ENCODE peak calls at places on chromosomes 7 and 10, in five cellular contexts. One of them, this sample, is unnamed.

GRCh38 chr7:128459394-128459878 is 3.8 kb downstream of the HILPDA start:
- DNase-seq in PC-9: peak; percentile 24
- DNase-seq in mammary epithelial cell: peak; percentile 52
- DNase-seq in IMR-90: peak; percentile 75
- DNase-seq in neuronal stem cell: peak; percentile 59
- DNase-seq in this sample: peak; percentile 78

GRCh38 chr7:83947260-83947659 is 247.3 kb downstream of the SEMA3A start:
- DNase-seq in IMR-90: no peak
- DNase-seq in mammary epithelial cell: peak; percentile 10
- DNase-seq in neuronal stem cell: no peak
- DNase-seq in PC-9: no peak
- DNase-seq in this sample: no peak

GRCh38 chr7:44622342-44623151 is 16.1 kb downstream of the OGDH start:
- DNase-seq in PC-9: no peak
- DNase-seq in neuronal stem cell: no peak
- DNase-seq in IMR-90: peak; percentile 59
- DNase-seq in mammary epithelial cell: no peak
- DNase-seq in this sample: no peak

GRCh38 chr7:130988443-130988842 is 254.4 kb upstream of the KLF14 start:
- DNase-seq in IMR-90: peak; percentile 57
- DNase-seq in neuronal stem cell: peak; percentile 14
- DNase-seq in PC-9: no peak
- DNase-seq in mammary epithelial cell: no peak
- DNase-seq in this sample: no peak

GRCh38 chr7:25732771-25733217 is 419.2 kb upstream of the NFE2L3 start:
- DNase-seq in PC-9: no peak
- DNase-seq in neuronal stem cell: no peak
- DNase-seq in IMR-90: no peak
- DNase-seq in mammary epithelial cell: no peak
- DNase-seq in this sample: no peak

GRCh38 chr10:945778-946177 is 14.3 kb upstream of the LARP4B start:
- DNase-seq in PC-9: no peak
- DNase-seq in mammary epithelial cell: no peak
- DNase-seq in IMR-90: no peak
- DNase-seq in neuronal stem cell: no peak
- DNase-seq in this sample: peak; percentile 23

GRCh38 chr10:93565421-93565820 is 1.0 kb upstream of the FFAR4 start:
- DNase-seq in PC-9: no peak
- DNase-seq in neuronal stem cell: no peak
- DNase-seq in mammary epithelial cell: no peak
- DNase-seq in IMR-90: no peak
- DNase-seq in this sample: no peak

GRCh38 chr10:101986277-101986971 is 69.5 kb downstream of the ARMH3 start:
- DNase-seq in IMR-90: no peak
- DNase-seq in PC-9: peak; percentile 22
- DNase-seq in neuronal stem cell: no peak
- DNase-seq in mammary epithelial cell: no peak
- DNase-seq in this sample: no peak

GRCh38 chr7:101402081-101402779 is 39.6 kb downstream of the COL26A1 start:
- DNase-seq in PC-9: peak; percentile 81
- DNase-seq in mammary epithelial cell: peak; percentile 50
- DNase-seq in IMR-90: peak; percentile 17
- DNase-seq in neuronal stem cell: peak; percentile 86
- DNase-seq in this sample: peak; percentile 74

GRCh38 chr10:86180861-86181260 is 185.7 kb downstream of the GRID1 start:
- DNase-seq in neuronal stem cell: no peak
- DNase-seq in IMR-90: no peak
- DNase-seq in PC-9: no peak
- DNase-seq in mammary epithelial cell: no peak
- DNase-seq in this sample: no peak

GRCh38 chr10:15439381-15439837 is 68.3 kb upstream of the FAM171A1 start:
- DNase-seq in neuronal stem cell: no peak
- DNase-seq in IMR-90: peak; percentile 11
- DNase-seq in mammary epithelial cell: peak; percentile 3
- DNase-seq in PC-9: no peak
- DNase-seq in this sample: peak; percentile 77

GRCh38 chr7:155299539-155300202 is 2.0 kb downstream of the INSIG1 start:
- DNase-seq in IMR-90: no peak
- DNase-seq in mammary epithelial cell: peak; percentile 42
- DNase-seq in PC-9: no peak
- DNase-seq in neuronal stem cell: no peak
- DNase-seq in this sample: peak; percentile 25

GRCh38 chr10:35442592-35442991 is 106.3 kb downstream of the CCNY start:
- DNase-seq in IMR-90: no peak
- DNase-seq in mammary epithelial cell: no peak
- DNase-seq in PC-9: no peak
- DNase-seq in neuronal stem cell: no peak
- DNase-seq in this sample: no peak

GRCh38 chr10:110870823-110871235 is 899 bp upstream of the PDCD4 start:
- DNase-seq in mammary epithelial cell: no peak
- DNase-seq in neuronal stem cell: no peak
- DNase-seq in IMR-90: no peak
- DNase-seq in PC-9: no peak
- DNase-seq in this sample: no peak
- H3K4me1 ChIP-seq in mammary epithelial cell: peaks cover 10% of the 10 kb centered on the region
- H3K4me1 ChIP-seq in neuronal stem cell: peaks cover 19% of the 10 kb centered on the region
- H3K4me1 ChIP-seq in IMR-90: peaks cover 4% of the 10 kb centered on the region
- H3K4me1 ChIP-seq in PC-9: peaks cover 19% of the 10 kb centered on the region
- H3K4me1 ChIP-seq in this sample: peaks cover 27% of the 10 kb centered on the region

DNA sequence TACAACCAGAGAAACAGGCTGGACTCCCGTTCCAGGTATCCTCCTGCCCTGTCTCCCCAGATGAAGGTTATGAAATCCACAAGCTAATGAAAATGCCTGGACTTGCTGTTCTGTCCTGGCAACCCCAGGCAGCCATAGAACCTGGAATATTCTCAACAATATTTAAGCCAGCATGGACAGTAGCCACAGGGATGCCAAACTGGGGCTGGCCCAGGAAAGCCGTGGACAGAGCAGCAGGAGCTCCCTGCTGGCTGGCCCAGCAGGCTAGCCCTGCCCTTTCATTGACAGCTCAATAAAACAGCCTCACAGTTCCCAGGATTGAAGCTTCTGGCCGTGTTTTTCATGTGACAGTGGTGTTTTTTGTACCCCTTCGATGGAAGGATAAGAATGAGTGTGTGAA is 230.6 kb downstream of the BMPER start:
- DNase-seq in neuronal stem cell: no peak
- DNase-seq in PC-9: no peak
- DNase-seq in IMR-90: no peak
- DNase-seq in mammary epithelial cell: no peak
- DNase-seq in this sample: peak; percentile 58
- H2AFZ ChIP-seq in neuronal stem cell: no peak overlapping the region
- H2AFZ ChIP-seq in PC-9: no peak overlapping the region
- H2AFZ ChIP-seq in IMR-90: no peak overlapping the region
- H2AFZ ChIP-seq in mammary epithelial cell: peak overlapping the region; percentile 67
- H2AFZ ChIP-seq in this sample: no peak overlapping the region

GRCh38 chr10:122186822-122187810 is 84.0 kb upstream of the BTBD16 start:
- DNase-seq in neuronal stem cell: no peak
- DNase-seq in mammary epithelial cell: no peak
- DNase-seq in IMR-90: peak; percentile 34
- DNase-seq in PC-9: no peak
- DNase-seq in this sample: peak; percentile 19
- H3K4me1 ChIP-seq in neuronal stem cell: peaks cover 26% of the 10 kb centered on the region
- H3K4me1 ChIP-seq in mammary epithelial cell: peaks cover 7% of the 10 kb centered on the region
- H3K4me1 ChIP-seq in IMR-90: peaks cover 6% of the 10 kb centered on the region
- H3K4me1 ChIP-seq in PC-9: peaks cover 21% of the 10 kb centered on the region
- H3K4me1 ChIP-seq in this sample: peaks cover 18% of the 10 kb centered on the region

DNA sequence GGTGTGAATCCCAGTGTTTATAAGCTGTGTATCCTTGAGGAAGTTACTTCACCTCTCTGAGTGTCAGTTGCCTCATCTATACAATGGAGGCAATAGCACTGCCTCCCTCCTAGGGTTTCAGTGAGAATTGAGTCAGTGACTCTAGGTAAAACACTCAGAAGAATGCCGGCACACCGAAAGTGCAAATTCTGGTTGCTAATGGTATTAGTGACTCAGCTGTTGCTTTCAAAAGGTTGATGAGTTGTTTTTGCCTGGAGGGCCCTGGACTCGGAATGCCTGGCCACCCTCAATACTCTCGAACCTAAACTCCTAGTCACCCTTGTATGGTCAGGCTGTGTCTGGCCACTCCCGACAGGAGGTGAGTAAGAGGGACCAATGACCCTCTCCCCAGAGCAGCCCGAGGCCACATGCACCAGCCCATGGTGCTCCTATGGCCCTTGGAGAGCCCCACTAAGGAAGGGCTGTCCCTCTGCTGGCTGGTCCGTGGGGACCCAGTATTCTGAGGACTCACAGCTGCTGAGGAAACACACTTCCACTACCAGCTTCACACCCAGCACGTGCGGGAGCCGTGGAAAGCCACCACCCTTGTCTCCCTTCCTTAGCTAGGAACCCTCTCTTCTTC is 60.2 kb downstream of the CALML3 start:
- DNase-seq in PC-9: peak; percentile 91
- DNase-seq in IMR-90: peak; percentile 86
- DNase-seq in mammary epithelial cell: peak; percentile 100
- DNase-seq in neuronal stem cell: no peak
- DNase-seq in this sample: no peak
- H2AFZ ChIP-seq in PC-9: no peak overlapping the region
- H2AFZ ChIP-seq in IMR-90: peak overlapping the region; percentile 44
- H2AFZ ChIP-seq in mammary epithelial cell: no peak overlapping the region
- H2AFZ ChIP-seq in neuronal stem cell: peak overlapping the region; percentile 15
- H2AFZ ChIP-seq in this sample: peak overlapping the region; percentile 63

GRCh38 chr10:124725791-124726190 is 18.4 kb downstream of the FAM53B start:
- DNase-seq in IMR-90: no peak
- DNase-seq in mammary epithelial cell: no peak
- DNase-seq in PC-9: no peak
- DNase-seq in neuronal stem cell: no peak
- DNase-seq in this sample: no peak
- H3K4me1 ChIP-seq in IMR-90: peaks cover 5% of the 10 kb centered on the region
- H3K4me1 ChIP-seq in mammary epithelial cell: peaks cover 29% of the 10 kb centered on the region
- H3K4me1 ChIP-seq in PC-9: no peaks in the 10 kb centered on the region
- H3K4me1 ChIP-seq in neuronal stem cell: peaks cover 9% of the 10 kb centered on the region
- H3K4me1 ChIP-seq in this sample: peaks cover 11% of the 10 kb centered on the region

DNA sequence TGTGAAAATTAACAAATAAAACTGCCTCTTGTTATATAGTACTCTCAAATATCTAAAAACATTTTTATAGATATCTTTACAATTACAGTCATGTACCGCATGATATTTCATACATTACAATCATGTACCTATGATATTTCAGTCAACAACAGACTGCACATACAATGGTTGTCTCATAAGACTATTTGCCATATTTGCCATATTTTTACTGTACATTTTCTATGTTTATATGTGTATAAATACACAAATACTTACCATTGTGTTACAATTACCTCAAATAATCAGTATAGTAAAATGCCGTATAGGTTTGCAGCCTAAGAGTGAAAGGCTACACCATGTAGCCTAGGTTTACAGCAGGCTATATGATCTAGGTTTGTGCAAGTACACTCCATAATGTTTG is 336.0 kb upstream of the PCDH15 start:
- DNase-seq in IMR-90: no peak
- DNase-seq in mammary epithelial cell: no peak
- DNase-seq in neuronal stem cell: no peak
- DNase-seq in PC-9: no peak
- DNase-seq in this sample: no peak
- H2AFZ ChIP-seq in IMR-90: no peak overlapping the region
- H2AFZ ChIP-seq in mammary epithelial cell: no peak overlapping the region
- H2AFZ ChIP-seq in neuronal stem cell: no peak overlapping the region
- H2AFZ ChIP-seq in PC-9: no peak overlapping the region
- H2AFZ ChIP-seq in this sample: no peak overlapping the region

GRCh38 chr7:129613016-129613337 is 1.5 kb downstream of the NRF1 start:
- DNase-seq in IMR-90: no peak
- DNase-seq in PC-9: no peak
- DNase-seq in neuronal stem cell: no peak
- DNase-seq in mammary epithelial cell: no peak
- DNase-seq in this sample: peak; percentile 61

GRCh38 chr7:129617607-129618006 is 6.1 kb downstream of the NRF1 start:
- DNase-seq in PC-9: no peak
- DNase-seq in IMR-90: peak; percentile 29
- DNase-seq in mammary epithelial cell: no peak
- DNase-seq in neuronal stem cell: no peak
- DNase-seq in this sample: no peak

GRCh38 chr7:129616530-129616929 is 5.0 kb downstream of the NRF1 start:
- DNase-seq in mammary epithelial cell: no peak
- DNase-seq in IMR-90: no peak
- DNase-seq in neuronal stem cell: no peak
- DNase-seq in PC-9: no peak
- DNase-seq in this sample: no peak

GRCh38 chr7:129617178-129617577 is 5.7 kb downstream of the NRF1 start:
- DNase-seq in IMR-90: no peak
- DNase-seq in mammary epithelial cell: no peak
- DNase-seq in PC-9: no peak
- DNase-seq in neuronal stem cell: no peak
- DNase-seq in this sample: no peak

GRCh38 chr7:129615018-129615417 is 3.5 kb downstream of the NRF1 start:
- DNase-seq in IMR-90: peak; percentile 72
- DNase-seq in neuronal stem cell: no peak
- DNase-seq in mammary epithelial cell: peak; percentile 63
- DNase-seq in PC-9: no peak
- DNase-seq in this sample: peak; percentile 66
- H3K4me1 ChIP-seq in IMR-90: peaks cover 4% of the 10 kb centered on the region
- H3K4me1 ChIP-seq in neuronal stem cell: peaks cover 15% of the 10 kb centered on the region
- H3K4me1 ChIP-seq in mammary epithelial cell: peaks cover 28% of the 10 kb centered on the region
- H3K4me1 ChIP-seq in PC-9: peaks cover 26% of the 10 kb centered on the region
- H3K4me1 ChIP-seq in this sample: peaks cover 23% of the 10 kb centered on the region

GRCh38 chr10:73875139-73875475 is 752 bp upstream of the CAMK2G start:
- DNase-seq in IMR-90: no peak
- DNase-seq in PC-9: no peak
- DNase-seq in neuronal stem cell: no peak
- DNase-seq in mammary epithelial cell: no peak
- DNase-seq in this sample: no peak
- H2AFZ ChIP-seq in IMR-90: peak overlapping the region; percentile 95
- H2AFZ ChIP-seq in PC-9: peak overlapping the region; percentile 80
- H2AFZ ChIP-seq in neuronal stem cell: peak overlapping the region; percentile 97
- H2AFZ ChIP-seq in mammary epithelial cell: peak overlapping the region; percentile 92
- H2AFZ ChIP-seq in this sample: peak overlapping the region; percentile 69

DNA sequence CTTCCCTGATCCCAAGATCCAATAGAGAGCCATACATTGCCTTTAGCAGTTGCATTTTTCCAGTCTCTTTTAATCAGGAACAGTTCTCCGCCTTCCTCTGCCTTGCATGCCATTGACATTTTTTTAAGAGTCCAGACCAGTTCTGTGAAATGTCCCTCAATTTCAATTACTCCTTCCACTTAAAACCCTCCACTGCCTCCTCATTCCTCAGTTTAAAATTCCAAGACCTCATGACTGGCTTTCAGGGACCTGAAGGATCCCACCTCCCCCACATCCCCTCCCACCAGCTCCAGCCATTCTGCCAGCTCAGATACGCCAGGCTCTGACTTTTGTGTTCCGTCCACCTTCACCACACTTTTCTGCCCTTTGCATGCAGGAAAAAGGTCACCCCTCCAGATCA is 8.8 kb downstream of the TNRC18 start:
- DNase-seq in PC-9: no peak
- DNase-seq in neuronal stem cell: no peak
- DNase-seq in IMR-90: no peak
- DNase-seq in mammary epithelial cell: no peak
- DNase-seq in this sample: peak; percentile 49
- H3K4me1 ChIP-seq in PC-9: peaks cover 38% of the 10 kb centered on the region
- H3K4me1 ChIP-seq in neuronal stem cell: peaks cover 14% of the 10 kb centered on the region
- H3K4me1 ChIP-seq in IMR-90: peaks cover 18% of the 10 kb centered on the region
- H3K4me1 ChIP-seq in mammary epithelial cell: peaks cover 20% of the 10 kb centered on the region
- H3K4me1 ChIP-seq in this sample: peaks cover 24% of the 10 kb centered on the region

This sample was measured in osteoblast.